ENCODE peak calls at places on chromosomes 11 and 22, in six cellular contexts. One of them, this sample, is unnamed.

GRCh38 chr11:9855579-9856260 is 191.8 kb downstream of the SWAP70 start:
- DNase-seq in IMR-90: peak
- DNase-seq in activated B cell treated with CpG ODN at 0.5 μM for 24 hours: no peak
- DNase-seq in psoas muscle: no peak
- DNase-seq in AG04450: no peak
- DNase-seq in H9: no peak
- DNase-seq in this sample: no peak

GRCh38 chr11:42824067-42824466 is 487.7 kb upstream of the API5 start:
- DNase-seq in IMR-90: no peak
- DNase-seq in activated B cell treated with CpG ODN at 0.5 μM for 24 hours: no peak
- DNase-seq in psoas muscle: no peak
- DNase-seq in AG04450: no peak
- DNase-seq in H9: no peak
- DNase-seq in this sample: no peak

GRCh38 chr11:76656087-76656531 is 14.4 kb downstream of the LRRC32 start:
- DNase-seq in IMR-90: no peak
- DNase-seq in activated B cell treated with CpG ODN at 0.5 μM for 24 hours: peak
- DNase-seq in psoas muscle: no peak
- DNase-seq in AG04450: no peak
- DNase-seq in H9: peak
- DNase-seq in this sample: peak

GRCh38 chr11:125070699-125071254 is 7.7 kb downstream of the SLC37A2 start:
- DNase-seq in IMR-90: peak
- DNase-seq in activated B cell treated with CpG ODN at 0.5 μM for 24 hours: no peak
- DNase-seq in psoas muscle: peak
- DNase-seq in AG04450: no peak
- DNase-seq in H9: no peak
- DNase-seq in this sample: no peak

GRCh38 chr11:74926304-74927030 is 22.4 kb downstream of the XRRA1 start:
- DNase-seq in IMR-90: peak
- DNase-seq in activated B cell treated with CpG ODN at 0.5 μM for 24 hours: no peak
- DNase-seq in psoas muscle: no peak
- DNase-seq in AG04450: no peak
- DNase-seq in H9: no peak
- DNase-seq in this sample: no peak

GRCh38 chr22:20429254-20430100 is 8.1 kb downstream of the SCARF2 start:
- DNase-seq in IMR-90: no peak
- DNase-seq in activated B cell treated with CpG ODN at 0.5 μM for 24 hours: peak
- DNase-seq in psoas muscle: peak
- DNase-seq in AG04450: no peak
- DNase-seq in H9: peak
- DNase-seq in this sample: peak

GRCh38 chr22:37892566-37893338 is 13.3 kb upstream of the MICALL1 start:
- DNase-seq in IMR-90: no peak
- DNase-seq in activated B cell treated with CpG ODN at 0.5 μM for 24 hours: no peak
- DNase-seq in psoas muscle: no peak
- DNase-seq in AG04450: no peak
- DNase-seq in H9: no peak
- DNase-seq in this sample: no peak

GRCh38 chr11:16591157-16591556 is 147.3 kb upstream of the C11orf58 start:
- DNase-seq in IMR-90: no peak
- DNase-seq in activated B cell treated with CpG ODN at 0.5 μM for 24 hours: no peak
- DNase-seq in psoas muscle: no peak
- DNase-seq in AG04450: no peak
- DNase-seq in H9: no peak
- DNase-seq in this sample: no peak

GRCh38 chr22:28029201-28029948 is 110.3 kb upstream of the PITPNB start:
- DNase-seq in IMR-90: peak
- DNase-seq in activated B cell treated with CpG ODN at 0.5 μM for 24 hours: no peak
- DNase-seq in psoas muscle: peak
- DNase-seq in AG04450: no peak
- DNase-seq in H9: no peak
- DNase-seq in this sample: peak

GRCh38 chr11:116563028-116563712 is 209.6 kb downstream of the BUD13 start:
- DNase-seq in IMR-90: peak
- DNase-seq in activated B cell treated with CpG ODN at 0.5 μM for 24 hours: no peak
- DNase-seq in psoas muscle: no peak
- DNase-seq in AG04450: no peak
- DNase-seq in H9: no peak
- DNase-seq in this sample: no peak

GRCh38 chr11:12430351-12430750 is 53.0 kb downstream of the PARVA start:
- DNase-seq in IMR-90: peak
- DNase-seq in activated B cell treated with CpG ODN at 0.5 μM for 24 hours: no peak
- DNase-seq in psoas muscle: no peak
- DNase-seq in AG04450: no peak
- DNase-seq in H9: no peak
- DNase-seq in this sample: no peak

GRCh38 chr11:72621008-72621610 is 53.1 kb downstream of the PDE2A start:
- DNase-seq in IMR-90: no peak
- DNase-seq in activated B cell treated with CpG ODN at 0.5 μM for 24 hours: no peak
- DNase-seq in psoas muscle: no peak
- DNase-seq in AG04450: no peak
- DNase-seq in H9: no peak
- DNase-seq in this sample: no peak

DNA sequence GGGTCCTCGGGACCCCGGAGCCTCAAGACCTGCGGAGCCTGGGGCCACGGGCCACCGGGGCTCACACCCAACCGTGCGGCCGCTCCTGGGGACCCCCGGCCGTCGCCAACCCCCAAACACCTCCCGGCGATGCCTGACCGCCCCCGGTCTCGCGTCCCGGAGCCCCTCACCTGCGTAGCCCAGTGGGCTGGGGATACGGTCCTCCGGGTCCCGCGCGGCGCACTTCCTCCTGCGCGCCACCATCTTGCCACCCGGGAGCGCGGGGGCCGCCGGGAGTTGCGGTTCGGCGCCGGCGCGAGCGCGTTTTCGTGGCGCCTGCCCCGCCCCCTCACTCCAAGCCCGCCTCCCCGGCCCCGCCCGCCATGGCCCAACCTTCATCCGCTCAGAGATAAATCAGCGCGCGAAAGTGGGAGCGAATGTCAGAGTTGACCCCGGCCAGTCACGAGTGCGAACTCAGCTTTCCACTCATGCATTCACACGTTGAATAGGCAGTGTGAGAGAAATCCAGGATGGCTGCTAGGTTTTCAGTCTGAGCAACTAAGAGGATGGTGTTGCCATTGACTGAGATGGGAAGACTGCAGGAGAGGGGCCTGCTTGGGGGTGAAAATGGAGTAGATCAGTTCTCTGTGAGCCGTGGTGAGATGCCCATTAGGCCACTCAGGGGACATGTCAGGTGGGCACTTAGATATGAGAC is at the start of gene RRP7A:
- DNase-seq in IMR-90: peak
- DNase-seq in activated B cell treated with CpG ODN at 0.5 μM for 24 hours: peak
- DNase-seq in psoas muscle: peak
- DNase-seq in AG04450: no peak
- DNase-seq in H9: peak
- DNase-seq in this sample: peak
- TF ChIP-seq CTCF in IMR-90: no peak
- TF ChIP-seq CTCF in activated B cell treated with CpG ODN at 0.5 μM for 24 hours: no peak
- TF ChIP-seq CTCF in psoas muscle: no peak
- TF ChIP-seq CTCF in AG04450: no peak
- TF ChIP-seq CTCF in H9: no peak
- TF ChIP-seq CTCF in this sample: no peak

GRCh38 chr22:43183496-43184263 is 3.3 kb downstream of the TTLL12 start:
- DNase-seq in IMR-90: peak
- DNase-seq in activated B cell treated with CpG ODN at 0.5 μM for 24 hours: no peak
- DNase-seq in psoas muscle: no peak
- DNase-seq in AG04450: no peak
- DNase-seq in H9: no peak
- DNase-seq in this sample: no peak

GRCh38 chr22:43188829-43189545 is 2.1 kb upstream of the TTLL12 start:
- DNase-seq in IMR-90: no peak
- DNase-seq in activated B cell treated with CpG ODN at 0.5 μM for 24 hours: no peak
- DNase-seq in psoas muscle: no peak
- DNase-seq in AG04450: no peak
- DNase-seq in H9: no peak
- DNase-seq in this sample: no peak

GRCh38 chr22:43187171-43188099 is 501 bp upstream of the TTLL12 start:
- DNase-seq in IMR-90: peak
- DNase-seq in activated B cell treated with CpG ODN at 0.5 μM for 24 hours: peak
- DNase-seq in psoas muscle: peak
- DNase-seq in AG04450: peak
- DNase-seq in H9: peak
- DNase-seq in this sample: peak

GRCh38 chr22:43185860-43186261 is 1.1 kb downstream of the TTLL12 start:
- DNase-seq in IMR-90: peak
- DNase-seq in activated B cell treated with CpG ODN at 0.5 μM for 24 hours: no peak
- DNase-seq in psoas muscle: peak
- DNase-seq in AG04450: no peak
- DNase-seq in H9: no peak
- DNase-seq in this sample: no peak

GRCh38 chr22:43186272-43187170 is at the start of gene TTLL12:
- DNase-seq in IMR-90: peak
- DNase-seq in activated B cell treated with CpG ODN at 0.5 μM for 24 hours: peak
- DNase-seq in psoas muscle: peak
- DNase-seq in AG04450: no peak
- DNase-seq in H9: peak
- DNase-seq in this sample: peak
- TF ChIP-seq CTCF in IMR-90: no peak
- TF ChIP-seq CTCF in activated B cell treated with CpG ODN at 0.5 μM for 24 hours: no peak
- TF ChIP-seq CTCF in psoas muscle: no peak
- TF ChIP-seq CTCF in AG04450: no peak
- TF ChIP-seq CTCF in H9: no peak
- TF ChIP-seq CTCF in this sample: no peak

GRCh38 chr11:65083134-65083833 is 556 bp downstream of the CDCA5 start:
- DNase-seq in IMR-90: no peak
- DNase-seq in activated B cell treated with CpG ODN at 0.5 μM for 24 hours: no peak
- DNase-seq in psoas muscle: no peak
- DNase-seq in AG04450: no peak
- DNase-seq in H9: no peak
- DNase-seq in this sample: no peak

GRCh38 chr11:65072631-65072966 is 11.2 kb downstream of the CDCA5 start:
- DNase-seq in IMR-90: no peak
- DNase-seq in activated B cell treated with CpG ODN at 0.5 μM for 24 hours: no peak
- DNase-seq in psoas muscle: no peak
- DNase-seq in AG04450: no peak
- DNase-seq in H9: no peak
- DNase-seq in this sample: no peak

GRCh38 chr11:65078786-65079342 is 5.0 kb downstream of the CDCA5 start:
- DNase-seq in IMR-90: no peak
- DNase-seq in activated B cell treated with CpG ODN at 0.5 μM for 24 hours: no peak
- DNase-seq in psoas muscle: no peak
- DNase-seq in AG04450: no peak
- DNase-seq in H9: no peak
- DNase-seq in this sample: no peak

GRCh38 chr11:65077466-65077865 is 6.4 kb downstream of the CDCA5 start:
- DNase-seq in IMR-90: peak
- DNase-seq in activated B cell treated with CpG ODN at 0.5 μM for 24 hours: no peak
- DNase-seq in psoas muscle: no peak
- DNase-seq in AG04450: no peak
- DNase-seq in H9: no peak
- DNase-seq in this sample: no peak

DNA sequence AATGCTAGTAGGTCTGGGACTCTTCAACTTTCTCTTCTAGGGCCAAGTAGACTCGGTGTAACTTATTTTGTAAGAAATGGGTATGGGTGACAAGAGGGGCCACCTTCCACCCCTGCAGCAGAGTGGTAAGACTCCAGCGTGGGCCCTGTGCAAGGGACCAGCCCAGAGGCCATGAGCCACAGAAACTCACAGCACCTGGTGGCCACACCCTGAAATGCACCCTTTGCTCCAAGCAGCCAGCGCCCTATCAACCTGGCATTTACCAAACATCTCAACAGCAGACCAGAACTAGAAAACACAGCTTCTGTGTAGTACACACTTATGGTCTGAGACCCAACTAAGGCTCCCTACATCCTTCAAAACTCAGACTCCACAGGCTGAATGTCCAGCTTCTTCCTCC is 5.7 kb downstream of the CDCA5 start:
- DNase-seq in IMR-90: peak
- DNase-seq in activated B cell treated with CpG ODN at 0.5 μM for 24 hours: peak
- DNase-seq in psoas muscle: no peak
- DNase-seq in AG04450: no peak
- DNase-seq in H9: peak
- DNase-seq in this sample: peak
- TF ChIP-seq CTCF in IMR-90: peak
- TF ChIP-seq CTCF in activated B cell treated with CpG ODN at 0.5 μM for 24 hours: no peak
- TF ChIP-seq CTCF in psoas muscle: peak
- TF ChIP-seq CTCF in AG04450: peak
- TF ChIP-seq CTCF in H9: peak
- TF ChIP-seq CTCF in this sample: peak

GRCh38 chr11:32173435-32173834 is 82.6 kb downstream of the RCN1 start:
- DNase-seq in IMR-90: peak
- DNase-seq in activated B cell treated with CpG ODN at 0.5 μM for 24 hours: no peak
- DNase-seq in psoas muscle: peak
- DNase-seq in AG04450: peak
- DNase-seq in H9: peak
- DNase-seq in this sample: no peak
- TF ChIP-seq CTCF in IMR-90: peak
- TF ChIP-seq CTCF in activated B cell treated with CpG ODN at 0.5 μM for 24 hours: no peak
- TF ChIP-seq CTCF in psoas muscle: peak
- TF ChIP-seq CTCF in AG04450: peak
- TF ChIP-seq CTCF in H9: peak
- TF ChIP-seq CTCF in this sample: peak

DNA sequence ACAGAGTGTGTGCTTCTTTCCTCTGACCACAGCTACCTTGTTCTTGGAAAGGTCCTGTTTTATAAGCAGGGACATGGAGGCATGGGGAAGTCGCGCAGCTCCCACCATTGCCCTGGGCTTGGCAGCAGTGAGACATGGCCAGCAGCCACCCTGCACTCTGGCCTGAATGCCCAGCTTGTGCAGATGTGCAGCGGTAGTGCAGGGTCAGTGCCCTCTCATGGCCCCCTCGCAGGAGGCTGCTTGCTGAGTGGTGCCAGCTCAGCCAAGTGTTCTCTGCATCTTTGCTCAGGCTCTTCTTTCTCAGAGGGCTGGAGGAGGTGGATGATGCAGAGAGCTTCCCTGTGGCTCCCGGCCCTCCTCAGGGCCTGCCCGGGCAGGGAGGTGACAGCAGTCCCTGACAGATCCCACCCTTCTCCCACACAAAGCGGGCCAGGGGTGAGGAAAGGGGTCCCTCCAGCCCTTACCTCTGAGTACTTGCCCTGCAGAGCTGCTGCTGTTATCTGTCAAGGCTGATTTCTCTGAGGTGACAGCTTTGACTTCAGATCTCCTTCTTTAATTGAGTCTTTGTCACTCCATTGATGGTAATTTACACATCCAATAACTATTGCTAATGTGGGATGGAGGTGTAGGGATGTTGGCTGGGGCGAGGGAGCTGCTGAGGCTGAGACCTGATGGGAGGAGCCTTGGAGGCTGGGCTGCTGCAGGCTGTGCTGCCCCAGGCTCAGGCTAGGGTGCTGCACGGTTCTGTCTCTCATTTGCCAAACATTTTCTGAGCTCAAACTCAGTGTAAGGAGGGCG is 47.4 kb upstream of the B3GAT1 start:
- DNase-seq in IMR-90: no peak
- DNase-seq in activated B cell treated with CpG ODN at 0.5 μM for 24 hours: no peak
- DNase-seq in psoas muscle: no peak
- DNase-seq in AG04450: no peak
- DNase-seq in H9: no peak
- DNase-seq in this sample: no peak
- TF ChIP-seq CTCF in IMR-90: no peak
- TF ChIP-seq CTCF in activated B cell treated with CpG ODN at 0.5 μM for 24 hours: no peak
- TF ChIP-seq CTCF in psoas muscle: no peak
- TF ChIP-seq CTCF in AG04450: no peak
- TF ChIP-seq CTCF in H9: no peak
- TF ChIP-seq CTCF in this sample: no peak

GRCh38 chr11:3959015-3959917 is 103.8 kb downstream of the STIM1 start:
- DNase-seq in IMR-90: peak
- DNase-seq in activated B cell treated with CpG ODN at 0.5 μM for 24 hours: no peak
- DNase-seq in psoas muscle: no peak
- DNase-seq in AG04450: no peak
- DNase-seq in H9: no peak
- DNase-seq in this sample: no peak
- TF ChIP-seq CTCF in IMR-90: peak
- TF ChIP-seq CTCF in activated B cell treated with CpG ODN at 0.5 μM for 24 hours: no peak
- TF ChIP-seq CTCF in psoas muscle: peak
- TF ChIP-seq CTCF in AG04450: peak
- TF ChIP-seq CTCF in H9: peak
- TF ChIP-seq CTCF in this sample: no peak

GRCh38 chr11:19571906-19572305 is 140.7 kb upstream of the NAV2 start:
- DNase-seq in IMR-90: no peak
- DNase-seq in activated B cell treated with CpG ODN at 0.5 μM for 24 hours: no peak
- DNase-seq in psoas muscle: no peak
- DNase-seq in AG04450: no peak
- DNase-seq in H9: no peak
- DNase-seq in this sample: no peak
- TF ChIP-seq CTCF in IMR-90: no peak
- TF ChIP-seq CTCF in activated B cell treated with CpG ODN at 0.5 μM for 24 hours: no peak
- TF ChIP-seq CTCF in psoas muscle: no peak
- TF ChIP-seq CTCF in AG04450: no peak
- TF ChIP-seq CTCF in H9: no peak
- TF ChIP-seq CTCF in this sample: no peak